ENCODE peak calls at places on chromosomes 1 and 21, in eight cellular contexts. Q is neural progenitor cell, J is mammary epithelial cell, M is GM23248, L is PC-9, E is fibroblast of lung, I is K562, S is PC-3. N is an unnamed sample.

GRCh38 chr1:15765495-15766194 is 7.0 kb downstream of the FBLIM1 start:
- DNase-seq in Q (no peak), E (peak), J (peak), S (peak), I (peak), L (no peak), M (peak), N (peak)

GRCh38 chr21:38323721-38324591 is 67.2 kb downstream of the KCNJ15 start:
- DNase-seq in I (no peak), M (peak), E (peak), J (peak), Q (peak), S (peak), L (no peak), N (peak)

GRCh38 chr1:51669191-51669590 is 52.3 kb downstream of the OSBPL9 start:
- DNase-seq in I (no peak), E (no peak), J (no peak), L (no peak), M (no peak), Q (no peak), S (no peak), N (no peak)

GRCh38 chr1:215992620-215993019 is 425.5 kb downstream of the KCTD3 start:
- DNase-seq in Q (peak), L (no peak), I (no peak), M (peak), S (peak), E (no peak), J (peak), N (no peak)

GRCh38 chr1:6367381-6368007 is 26.1 kb downstream of the ACOT7 start:
- DNase-seq in J (peak), S (peak), L (no peak), I (no peak), M (peak), Q (no peak), E (peak), N (peak)

GRCh38 chr1:97433520-97434175 is 487.2 kb downstream of the DPYD start:
- DNase-seq in I (no peak), Q (no peak), S (peak), L (no peak), E (peak), M (peak), J (peak), N (no peak)

GRCh38 chr1:117815105-117815812 is 114.2 kb downstream of the GDAP2 start:
- DNase-seq in Q (no peak), M (peak), E (peak), I (no peak), L (no peak), S (peak), J (no peak), N (no peak)

GRCh38 chr1:32933742-32934322 is 30.8 kb downstream of the RNF19B start:
- DNase-seq in S (peak), J (peak), E (peak), L (peak), Q (peak), M (peak), I (no peak), N (no peak)

GRCh38 chr1:39639333-39640130 is at the start of gene HEYL:
- DNase-seq in Q (peak), L (peak), M (peak), S (no peak), I (peak), E (peak), J (no peak), N (no peak)

GRCh38 chr1:228373681-228374571 is 32.7 kb downstream of the TRIM11 start:
- DNase-seq in E (no peak), L (no peak), M (no peak), J (no peak), I (no peak), Q (no peak), S (no peak), N (no peak)

GRCh38 chr1:228375578-228376261 is 30.9 kb downstream of the TRIM11 start:
- DNase-seq in Q (no peak), S (no peak), M (no peak), J (no peak), E (no peak), I (no peak), L (no peak), N (no peak)

GRCh38 chr1:228376262-228376628 is 30.4 kb downstream of the TRIM11 start:
- DNase-seq in I (no peak), S (no peak), M (peak), Q (no peak), J (no peak), E (no peak), L (no peak), N (no peak)

GRCh38 chr1:228373004-228373680 is 33.5 kb downstream of the TRIM11 start:
- DNase-seq in S (no peak), M (no peak), J (no peak), L (no peak), Q (no peak), I (no peak), E (no peak), N (no peak)

GRCh38 chr1:228374711-228375577 is 31.7 kb downstream of the TRIM11 start:
- DNase-seq in I (no peak), S (no peak), Q (no peak), J (no peak), L (no peak), E (peak), M (peak), N (no peak)
- H2AFZ ChIP-seq in I (no peak), S (no peak), Q (no peak), J (no peak), L (no peak), E (no peak), M (peak), N (no peak)

GRCh38 chr1:85048296-85049064 is at the start of gene MCOLN3:
- DNase-seq in L (peak), J (peak), I (peak), M (peak), Q (peak), S (peak), E (no peak), N (no peak)
- TF ChIP-seq EZH2 in L (no peak), J (no peak), I (peak), M (peak), Q (peak), S (no peak), E (no peak), N (peak)

GRCh38 chr1:154859786-154860153 is 10.3 kb downstream of the KCNN3 start:
- DNase-seq in S (no peak), M (no peak), I (no peak), Q (no peak), E (no peak), J (no peak), L (no peak), N (no peak)
- H3K27ac ChIP-seq in S (no peak), M (no peak), I (peak), Q (no peak), E (no peak), J (no peak), L (no peak), N (no peak)

GRCh38 chr1:244138399-244138798 is 87.3 kb downstream of the ZBTB18 start:
- DNase-seq in S (no peak), I (no peak), Q (no peak), L (no peak), M (no peak), E (no peak), J (no peak), N (no peak)
- H2AFZ ChIP-seq in S (no peak), I (no peak), Q (no peak), L (no peak), M (no peak), E (no peak), J (no peak), N (no peak)

GRCh38 chr1:25006770-25007169 is 76.7 kb upstream of the RUNX3 start:
- DNase-seq in L (no peak), J (no peak), E (peak), I (no peak), Q (no peak), S (no peak), M (no peak), N (no peak)
- TF ChIP-seq EZH2 in L (no peak), J (no peak), E (no peak), I (no peak), Q (no peak), S (no peak), M (no peak), N (no peak)

GRCh38 chr21:43619344-43619743 is 39.9 kb downstream of the HSF2BP start:
- DNase-seq in L (no peak), J (no peak), Q (no peak), M (no peak), S (no peak), E (no peak), I (no peak), N (no peak)
- H3K27ac ChIP-seq in L (no peak), J (no peak), Q (no peak), M (no peak), S (peak), E (no peak), I (no peak), N (no peak)

GRCh38 chr1:17893891-17894631 is 138.9 kb downstream of the ACTL8 start:
- DNase-seq in Q (no peak), S (no peak), J (no peak), I (no peak), L (no peak), E (no peak), M (no peak), N (no peak)
- H2AFZ ChIP-seq in Q (no peak), S (no peak), J (no peak), I (no peak), L (no peak), E (no peak), M (no peak), N (no peak)

GRCh38 chr1:207420109-207420508 is 34.0 kb upstream of the CR2 start:
- DNase-seq in I (no peak), M (no peak), S (no peak), Q (no peak), E (no peak), J (no peak), L (no peak), N (no peak)
- TF ChIP-seq EZH2 in I (no peak), M (no peak), S (no peak), Q (no peak), E (no peak), J (no peak), L (no peak), N (no peak)

GRCh38 chr1:201481761-201482493 is 12.9 kb upstream of the PHLDA3 start:
- DNase-seq in S (peak), M (peak), E (peak), J (peak), I (peak), L (peak), Q (peak), N (no peak)
- H3K27ac ChIP-seq in S (no peak), M (no peak), E (no peak), J (no peak), I (no peak), L (no peak), Q (no peak), N (no peak)

GRCh38 chr1:10070206-10070605 is 37.4 kb downstream of the UBE4B start:
- DNase-seq in S (no peak), J (no peak), L (no peak), I (no peak), Q (no peak), M (peak), E (peak), N (no peak)
- H2AFZ ChIP-seq in S (no peak), J (no peak), L (no peak), I (no peak), Q (no peak), M (no peak), E (no peak), N (no peak)

N was measured in keratinocyte.